ENCODE peak calls at places on chromosomes 6 and 20, in eight cellular contexts. G is HuH-7.5; I is activated gamma-delta T cell treated with anti-CD3 and anti-CD28 coated beads, Interleukin-2, amount 50 U/mL, for 16 hours; S is RWPE1; F is stimulated activated CD4-positive, alpha-beta T cell treated with anti-CD3 and anti-CD28 coated beads, TNF-alpha, amount 100 ng/mL, for 24 hours; L is heart left ventricle; D is fibroblast of mammary gland; A is dorsolateral prefrontal cortex. M is an unnamed sample.

GRCh38 chr6:22921831-22922230 is 352.5 kb downstream of the HDGFL1 start:
- DNase-seq in G (no peak), I (no peak), S (no peak), F (no peak), L (no peak), D (no peak), A (no peak), M (no peak)

GRCh38 chr6:105522626-105523322 is 119.9 kb upstream of the PREP start:
- DNase-seq in G (no peak), I (no peak), S (peak), F (no peak), L (no peak), D (peak), A (no peak), M (peak)

GRCh38 chr6:100267721-100268123 is 197.0 kb downstream of the SIM1 start:
- DNase-seq in G (no peak), I (no peak), S (no peak), F (no peak), L (no peak), D (peak), A (no peak), M (peak)

GRCh38 chr6:145372671-145373123 is 362.6 kb downstream of the EPM2A start:
- DNase-seq in G (no peak), I (no peak), S (no peak), F (no peak), L (peak), D (peak), A (no peak), M (peak)

GRCh38 chr6:71012871-71013456 is 56.1 kb upstream of the B3GAT2 start:
- DNase-seq in G (peak), I (no peak), S (peak), F (no peak), L (no peak), D (peak), A (peak), M (peak)

GRCh38 chr6:56842602-56843475 is 112.1 kb upstream of the BEND6 start:
- DNase-seq in G (peak), I (no peak), S (peak), F (no peak), L (peak), D (peak), A (peak), M (peak)

GRCh38 chr6:158972241-158973233 is 27.5 kb downstream of the RSPH3 start:
- DNase-seq in G (no peak), I (no peak), S (peak), F (no peak), L (no peak), D (peak), A (no peak), M (peak)

GRCh38 chr20:46192376-46192944 is 74.3 kb downstream of the CD40 start:
- DNase-seq in G (no peak), I (no peak), S (no peak), F (no peak), L (no peak), D (no peak), A (no peak), M (no peak)

GRCh38 chr6:4008324-4009047 is 70.5 kb downstream of the FAM217A start:
- DNase-seq in G (peak), I (no peak), S (peak), F (no peak), L (no peak), D (peak), A (no peak), M (peak)

GRCh38 chr6:7691675-7692452 is 34.0 kb upstream of the BMP6 start:
- DNase-seq in G (peak), I (no peak), S (peak), F (no peak), L (peak), D (peak), A (no peak), M (peak)

GRCh38 chr6:150418825-150419594 is 50.2 kb downstream of the IYD start:
- DNase-seq in G (peak), I (peak), S (peak), F (peak), L (peak), D (peak), A (no peak), M (peak)

GRCh38 chr6:2166717-2167116 is 78.7 kb downstream of the GMDS start:
- DNase-seq in G (no peak), I (no peak), S (no peak), F (no peak), L (no peak), D (no peak), A (no peak), M (no peak)

GRCh38 chr6:2523061-2523460 is 227.7 kb downstream of the MYLK4 start:
- DNase-seq in G (no peak), I (no peak), S (peak), F (no peak), L (no peak), D (peak), A (no peak), M (no peak)

GRCh38 chr6:84618046-84618752 is 146.2 kb downstream of the TBX18 start:
- DNase-seq in G (no peak), I (no peak), S (peak), F (no peak), L (no peak), D (peak), A (no peak), M (peak)

GRCh38 chr6:110728501-110728900 is 86.8 kb downstream of the CDK19 start:
- DNase-seq in G (no peak), I (no peak), S (no peak), F (no peak), L (no peak), D (no peak), A (no peak), M (no peak)

GRCh38 chr6:31005249-31006020 is 4.8 kb upstream of the MUC22 start:
- DNase-seq in G (no peak), I (no peak), S (no peak), F (no peak), L (peak), D (no peak), A (no peak), M (no peak)

GRCh38 chr6:110654096-110654820 is 161.0 kb downstream of the CDK19 start:
- DNase-seq in G (peak), I (no peak), S (peak), F (no peak), L (no peak), D (peak), A (no peak), M (peak)

GRCh38 chr6:73631849-73632248 is 21.9 kb downstream of the SLC17A5 start:
- DNase-seq in G (no peak), I (no peak), S (no peak), F (no peak), L (no peak), D (peak), A (no peak), M (peak)

GRCh38 chr6:134517863-134518262 is 200.0 kb upstream of the SGK1 start:
- DNase-seq in G (no peak), I (no peak), S (no peak), F (no peak), L (no peak), D (no peak), A (no peak), M (peak)

GRCh38 chr20:44861547-44862006 is 23.9 kb upstream of the YWHAB start:
- DNase-seq in G (no peak), I (no peak), S (peak), F (no peak), L (peak), D (peak), A (peak), M (peak)

GRCh38 chr20:35271904-35272303 is 6.0 kb downstream of the MMP24OS start:
- DNase-seq in G (no peak), I (no peak), S (no peak), F (no peak), L (no peak), D (peak), A (no peak), M (peak)

GRCh38 chr6:107621216-107621940 is 131.5 kb downstream of the SOBP start:
- DNase-seq in G (no peak), I (no peak), S (no peak), F (no peak), L (no peak), D (no peak), A (no peak), M (no peak)

GRCh38 chr6:89986650-89987074 is 92.4 kb downstream of the GJA10 start:
- DNase-seq in G (no peak), I (no peak), S (no peak), F (no peak), L (no peak), D (peak), A (no peak), M (peak)

M was measured in GM23248.